ENCODE peak calls at places on chromosomes 4 and X, in ten cellular contexts. One of them, this sample, is unnamed.

GRCh38 chrX:19886888-19887531 is 390 bp downstream of the SH3KBP1 start:
- DNase-seq in NCI-H1694: no peak
- DNase-seq in SK-MEL-5: no peak
- DNase-seq in NCI-H1105: no peak
- DNase-seq in SW 1271: no peak
- DNase-seq in left colon: no peak
- DNase-seq in sigmoid colon: no peak
- DNase-seq in fibroblast of mammary gland: no peak
- DNase-seq in SHP77: no peak
- DNase-seq in cardiac septum: no peak
- DNase-seq in this sample: peak

GRCh38 chrX:15790766-15791380 is 589 bp downstream of the ZRSR2 start:
- DNase-seq in NCI-H1694: no peak
- DNase-seq in SK-MEL-5: no peak
- DNase-seq in NCI-H1105: no peak
- DNase-seq in SW 1271: no peak
- DNase-seq in left colon: no peak
- DNase-seq in sigmoid colon: no peak
- DNase-seq in fibroblast of mammary gland: peak
- DNase-seq in SHP77: no peak
- DNase-seq in cardiac septum: no peak
- DNase-seq in this sample: no peak

GRCh38 chrX:63513825-63514574 is 162.9 kb upstream of the SPIN4 start:
- DNase-seq in NCI-H1694: no peak
- DNase-seq in SK-MEL-5: no peak
- DNase-seq in NCI-H1105: no peak
- DNase-seq in SW 1271: no peak
- DNase-seq in left colon: no peak
- DNase-seq in sigmoid colon: no peak
- DNase-seq in fibroblast of mammary gland: peak
- DNase-seq in SHP77: no peak
- DNase-seq in cardiac septum: no peak
- DNase-seq in this sample: no peak

GRCh38 chr4:101306225-101306624 is 41.1 kb downstream of the PPP3CA start:
- DNase-seq in NCI-H1694: no peak
- DNase-seq in SK-MEL-5: no peak
- DNase-seq in NCI-H1105: no peak
- DNase-seq in SW 1271: no peak
- DNase-seq in left colon: no peak
- DNase-seq in sigmoid colon: no peak
- DNase-seq in fibroblast of mammary gland: no peak
- DNase-seq in SHP77: no peak
- DNase-seq in cardiac septum: no peak
- DNase-seq in this sample: no peak

GRCh38 chrX:103513476-103514108 is 5.7 kb downstream of the RAB40A start:
- DNase-seq in NCI-H1694: no peak
- DNase-seq in SK-MEL-5: no peak
- DNase-seq in NCI-H1105: no peak
- DNase-seq in SW 1271: no peak
- DNase-seq in left colon: no peak
- DNase-seq in sigmoid colon: no peak
- DNase-seq in fibroblast of mammary gland: peak
- DNase-seq in SHP77: no peak
- DNase-seq in cardiac septum: no peak
- DNase-seq in this sample: no peak

GRCh38 chrX:103635436-103635835 is 6.7 kb downstream of the TCEAL1 start:
- DNase-seq in NCI-H1694: no peak
- DNase-seq in SK-MEL-5: no peak
- DNase-seq in NCI-H1105: no peak
- DNase-seq in SW 1271: no peak
- DNase-seq in left colon: no peak
- DNase-seq in sigmoid colon: no peak
- DNase-seq in fibroblast of mammary gland: peak
- DNase-seq in SHP77: no peak
- DNase-seq in cardiac septum: no peak
- DNase-seq in this sample: no peak

GRCh38 chr4:84495448-84496221 is 3.5 kb downstream of the NKX6-1 start:
- DNase-seq in NCI-H1694: no peak
- DNase-seq in SK-MEL-5: no peak
- DNase-seq in NCI-H1105: no peak
- DNase-seq in SW 1271: no peak
- DNase-seq in left colon: no peak
- DNase-seq in sigmoid colon: no peak
- DNase-seq in fibroblast of mammary gland: no peak
- DNase-seq in SHP77: no peak
- DNase-seq in cardiac septum: no peak
- DNase-seq in this sample: no peak

GRCh38 chrX:71171110-71171801 is 26.6 kb downstream of the NLGN3 start:
- DNase-seq in NCI-H1694: no peak
- DNase-seq in SK-MEL-5: no peak
- DNase-seq in NCI-H1105: no peak
- DNase-seq in SW 1271: no peak
- DNase-seq in left colon: no peak
- DNase-seq in sigmoid colon: no peak
- DNase-seq in fibroblast of mammary gland: no peak
- DNase-seq in SHP77: no peak
- DNase-seq in cardiac septum: no peak
- DNase-seq in this sample: no peak

GRCh38 chrX:40996886-40997530 is 88.2 kb upstream of the USP9X start:
- DNase-seq in NCI-H1694: peak
- DNase-seq in SK-MEL-5: peak
- DNase-seq in NCI-H1105: no peak
- DNase-seq in SW 1271: no peak
- DNase-seq in left colon: no peak
- DNase-seq in sigmoid colon: no peak
- DNase-seq in fibroblast of mammary gland: peak
- DNase-seq in SHP77: no peak
- DNase-seq in cardiac septum: no peak
- DNase-seq in this sample: no peak

GRCh38 chr4:15131551-15131950 is 129.3 kb downstream of the CPEB2 start:
- DNase-seq in NCI-H1694: no peak
- DNase-seq in SK-MEL-5: peak
- DNase-seq in NCI-H1105: no peak
- DNase-seq in SW 1271: no peak
- DNase-seq in left colon: no peak
- DNase-seq in sigmoid colon: no peak
- DNase-seq in fibroblast of mammary gland: no peak
- DNase-seq in SHP77: no peak
- DNase-seq in cardiac septum: no peak
- DNase-seq in this sample: no peak

This sample was measured in naive B cell.